ENCODE peak calls at places on chromosomes 16 and 17, in eight cellular contexts. One of them, this sample, is unnamed.

GRCh38 chr16:49550666-49551065 is 177.1 kb downstream of the C16orf78 start:
- DNase-seq in PC-3: no peak
- DNase-seq in OCI-LY7: no peak
- DNase-seq in neural progenitor cell: no peak
- DNase-seq in GM23248: no peak
- DNase-seq in SK-N-SH: no peak
- DNase-seq in HCT116: no peak
- DNase-seq in hepatocyte: no peak
- DNase-seq in this sample: no peak

GRCh38 chr17:36994438-36994837 is 45.7 kb downstream of the AATF start:
- DNase-seq in PC-3: no peak
- DNase-seq in OCI-LY7: no peak
- DNase-seq in neural progenitor cell: no peak
- DNase-seq in GM23248: peak; percentile 65
- DNase-seq in SK-N-SH: no peak
- DNase-seq in HCT116: no peak
- DNase-seq in hepatocyte: no peak
- DNase-seq in this sample: no peak

GRCh38 chr17:58344791-58345157 is 7.2 kb downstream of the SUPT4H1 start:
- DNase-seq in PC-3: no peak
- DNase-seq in OCI-LY7: peak; percentile 88
- DNase-seq in neural progenitor cell: no peak
- DNase-seq in GM23248: no peak
- DNase-seq in SK-N-SH: no peak
- DNase-seq in HCT116: no peak
- DNase-seq in hepatocyte: no peak
- DNase-seq in this sample: no peak

GRCh38 chr17:49071106-49071505 is 61.5 kb upstream of the B4GALNT2 start:
- DNase-seq in PC-3: no peak
- DNase-seq in OCI-LY7: no peak
- DNase-seq in neural progenitor cell: no peak
- DNase-seq in GM23248: peak; percentile 8
- DNase-seq in SK-N-SH: no peak
- DNase-seq in HCT116: no peak
- DNase-seq in hepatocyte: no peak
- DNase-seq in this sample: no peak

GRCh38 chr17:70320642-70321345 is 151.5 kb downstream of the KCNJ2 start:
- DNase-seq in PC-3: no peak
- DNase-seq in OCI-LY7: no peak
- DNase-seq in neural progenitor cell: no peak
- DNase-seq in GM23248: peak; percentile 6
- DNase-seq in SK-N-SH: peak; percentile 66
- DNase-seq in HCT116: no peak
- DNase-seq in hepatocyte: peak; percentile 27
- DNase-seq in this sample: no peak

GRCh38 chr16:53753431-53753830 is 49.5 kb downstream of the FTO start:
- DNase-seq in PC-3: no peak
- DNase-seq in OCI-LY7: no peak
- DNase-seq in neural progenitor cell: no peak
- DNase-seq in GM23248: no peak
- DNase-seq in SK-N-SH: no peak
- DNase-seq in HCT116: no peak
- DNase-seq in hepatocyte: no peak
- DNase-seq in this sample: no peak

GRCh38 chr17:33802349-33803272 is 452.5 kb upstream of the CCL2 start:
- DNase-seq in PC-3: no peak
- DNase-seq in OCI-LY7: no peak
- DNase-seq in neural progenitor cell: no peak
- DNase-seq in GM23248: no peak
- DNase-seq in SK-N-SH: no peak
- DNase-seq in HCT116: no peak
- DNase-seq in hepatocyte: no peak
- DNase-seq in this sample: no peak

GRCh38 chr16:3637371-3637923 is 17.0 kb upstream of the DNASE1 start:
- DNase-seq in PC-3: no peak
- DNase-seq in OCI-LY7: peak; percentile 75
- DNase-seq in neural progenitor cell: no peak
- DNase-seq in GM23248: no peak
- DNase-seq in SK-N-SH: peak; percentile 29
- DNase-seq in HCT116: no peak
- DNase-seq in hepatocyte: peak; percentile 75
- DNase-seq in this sample: peak; percentile 53

GRCh38 chr17:68248886-68249872 is 1.3 kb downstream of the AMZ2 start:
- DNase-seq in PC-3: no peak
- DNase-seq in OCI-LY7: peak; percentile 71
- DNase-seq in neural progenitor cell: no peak
- DNase-seq in GM23248: peak; percentile 45
- DNase-seq in SK-N-SH: no peak
- DNase-seq in HCT116: no peak
- DNase-seq in hepatocyte: no peak
- DNase-seq in this sample: no peak

GRCh38 chr16:50585331-50585776 is 37.2 kb downstream of the NKD1 start:
- DNase-seq in PC-3: no peak
- DNase-seq in OCI-LY7: no peak
- DNase-seq in neural progenitor cell: no peak
- DNase-seq in GM23248: peak; percentile 15
- DNase-seq in SK-N-SH: no peak
- DNase-seq in HCT116: no peak
- DNase-seq in hepatocyte: peak; percentile 32
- DNase-seq in this sample: no peak

GRCh38 chr17:45339646-45340605 is 23.1 kb upstream of the MAP3K14 start:
- DNase-seq in PC-3: no peak
- DNase-seq in OCI-LY7: no peak
- DNase-seq in neural progenitor cell: no peak
- DNase-seq in GM23248: peak; percentile 27
- DNase-seq in SK-N-SH: no peak
- DNase-seq in HCT116: no peak
- DNase-seq in hepatocyte: no peak
- DNase-seq in this sample: no peak

GRCh38 chr16:29737713-29738112 is 8.1 kb downstream of the C16orf54 start:
- DNase-seq in PC-3: no peak
- DNase-seq in OCI-LY7: no peak
- DNase-seq in neural progenitor cell: no peak
- DNase-seq in GM23248: no peak
- DNase-seq in SK-N-SH: no peak
- DNase-seq in HCT116: no peak
- DNase-seq in hepatocyte: no peak
- DNase-seq in this sample: no peak

GRCh38 chr17:81844887-81845286 is 10.0 kb upstream of the PPP1R27 start:
- DNase-seq in PC-3: no peak
- DNase-seq in OCI-LY7: no peak
- DNase-seq in neural progenitor cell: no peak
- DNase-seq in GM23248: no peak
- DNase-seq in SK-N-SH: no peak
- DNase-seq in HCT116: no peak
- DNase-seq in hepatocyte: no peak
- DNase-seq in this sample: no peak

GRCh38 chr17:81845361-81845760 is 10.5 kb upstream of the PPP1R27 start:
- DNase-seq in PC-3: no peak
- DNase-seq in OCI-LY7: no peak
- DNase-seq in neural progenitor cell: no peak
- DNase-seq in GM23248: no peak
- DNase-seq in SK-N-SH: no peak
- DNase-seq in HCT116: no peak
- DNase-seq in hepatocyte: no peak
- DNase-seq in this sample: no peak

GRCh38 chr17:81845881-81846742 is 11.3 kb upstream of the PPP1R27 start:
- DNase-seq in PC-3: no peak
- DNase-seq in OCI-LY7: no peak
- DNase-seq in neural progenitor cell: no peak
- DNase-seq in GM23248: no peak
- DNase-seq in SK-N-SH: no peak
- DNase-seq in HCT116: no peak
- DNase-seq in hepatocyte: no peak
- DNase-seq in this sample: no peak

GRCh38 chr17:81849457-81849856 is 10.9 kb downstream of the P4HB start:
- DNase-seq in PC-3: no peak
- DNase-seq in OCI-LY7: no peak
- DNase-seq in neural progenitor cell: no peak
- DNase-seq in GM23248: no peak
- DNase-seq in SK-N-SH: no peak
- DNase-seq in HCT116: no peak
- DNase-seq in hepatocyte: no peak
- DNase-seq in this sample: no peak

GRCh38 chr17:81846743-81847689 is 12.2 kb upstream of the PPP1R27 start:
- DNase-seq in PC-3: no peak
- DNase-seq in OCI-LY7: no peak
- DNase-seq in neural progenitor cell: no peak
- DNase-seq in GM23248: no peak
- DNase-seq in SK-N-SH: no peak
- DNase-seq in HCT116: no peak
- DNase-seq in hepatocyte: no peak
- DNase-seq in this sample: no peak
- H4K20me1 ChIP-seq in PC-3: peaks cover 7% of the 10 kb centered on the region
- H4K20me1 ChIP-seq in OCI-LY7: no peaks in the 10 kb centered on the region
- H4K20me1 ChIP-seq in neural progenitor cell: no peaks in the 10 kb centered on the region
- H4K20me1 ChIP-seq in GM23248: no peaks in the 10 kb centered on the region
- H4K20me1 ChIP-seq in SK-N-SH: peaks cover 10% of the 10 kb centered on the region
- H4K20me1 ChIP-seq in HCT116: no peaks in the 10 kb centered on the region
- H4K20me1 ChIP-seq in hepatocyte: peaks cover 9% of the 10 kb centered on the region
- H4K20me1 ChIP-seq in this sample: peaks cover 6% of the 10 kb centered on the region

DNA sequence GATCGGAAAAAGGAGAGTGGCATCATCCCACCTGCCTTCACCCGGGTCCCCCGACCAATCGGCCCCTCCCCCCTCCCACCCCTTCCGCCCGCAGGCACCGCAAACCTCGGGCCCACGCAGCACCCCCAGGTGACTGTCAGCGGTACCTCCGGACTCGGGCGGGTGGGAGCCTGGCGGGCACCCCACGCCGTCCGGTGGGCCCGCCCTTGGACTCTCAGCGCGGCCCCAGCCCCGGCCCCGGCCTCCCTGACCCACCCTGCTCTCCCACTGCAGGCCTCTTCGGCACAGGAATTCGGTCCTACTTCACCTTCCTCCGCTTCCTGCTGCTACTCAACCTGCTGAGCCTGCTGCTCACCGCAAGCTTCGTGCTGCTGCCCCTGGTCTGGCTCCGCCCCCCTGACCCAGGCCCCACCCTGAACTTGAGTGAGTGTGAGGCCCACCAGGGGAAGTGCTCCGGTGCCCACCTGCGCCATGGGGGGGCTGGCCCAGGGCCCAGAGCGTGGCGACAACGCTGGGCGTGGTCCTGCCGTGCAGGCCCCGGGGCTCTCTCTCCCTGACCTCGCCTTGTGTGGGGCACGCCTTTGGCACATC is 1.6 kb downstream of the TMC8 start:
- DNase-seq in PC-3: peak; percentile 66
- DNase-seq in OCI-LY7: peak; percentile 80
- DNase-seq in neural progenitor cell: no peak
- DNase-seq in GM23248: no peak
- DNase-seq in SK-N-SH: no peak
- DNase-seq in HCT116: no peak
- DNase-seq in hepatocyte: peak; percentile 63
- DNase-seq in this sample: peak; percentile 77
- TF ChIP-seq EZH2phosphoT487 in PC-3: no peak
- TF ChIP-seq EZH2phosphoT487 in OCI-LY7: no peak
- TF ChIP-seq EZH2phosphoT487 in neural progenitor cell: no peak
- TF ChIP-seq EZH2phosphoT487 in GM23248: no peak
- TF ChIP-seq EZH2phosphoT487 in SK-N-SH: no peak
- TF ChIP-seq EZH2phosphoT487 in HCT116: no peak
- TF ChIP-seq EZH2phosphoT487 in hepatocyte: no peak
- TF ChIP-seq EZH2phosphoT487 in this sample: no peak

DNA sequence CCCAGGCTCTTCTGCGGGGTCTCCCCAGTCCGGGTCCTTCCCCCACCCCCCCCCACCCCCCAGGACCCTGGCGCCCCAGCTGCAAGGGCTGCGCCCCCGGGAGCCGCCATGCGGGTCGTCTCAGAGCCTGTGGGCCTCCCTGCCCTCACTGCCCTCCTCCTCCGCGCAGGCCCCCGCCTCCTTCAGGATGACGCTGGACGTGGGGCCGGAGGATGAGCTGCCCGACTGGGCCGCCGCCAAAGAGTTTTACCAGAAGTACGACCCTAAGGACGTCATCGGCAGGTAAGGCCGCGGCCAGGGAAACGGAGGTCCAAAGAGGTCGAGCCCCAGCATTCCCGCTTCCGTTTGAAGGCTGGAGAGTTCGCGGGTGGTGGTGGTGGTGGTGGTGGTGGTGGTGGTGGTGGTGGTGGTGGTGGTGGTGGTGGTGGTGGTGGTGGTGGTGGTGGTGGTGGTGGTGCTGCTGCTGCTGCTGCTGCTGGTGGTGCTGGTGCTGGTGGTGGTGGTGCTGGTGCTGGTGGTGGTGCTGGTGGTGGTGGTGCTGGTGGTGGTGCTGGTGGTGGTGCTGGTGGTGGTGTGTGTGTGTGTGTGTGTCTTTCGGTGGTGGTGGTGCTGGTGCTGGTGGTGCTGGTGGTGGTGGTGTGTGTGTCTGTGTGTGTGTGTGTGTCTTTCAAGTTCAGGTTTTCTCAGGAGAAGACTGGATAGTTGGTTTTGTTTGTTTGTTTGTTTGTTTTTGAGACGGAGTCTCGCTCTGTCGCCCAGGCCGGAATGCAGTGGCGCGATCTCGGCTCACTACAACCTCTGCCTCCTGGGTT is 615 bp downstream of the PHKG2 start:
- DNase-seq in PC-3: peak; percentile 33
- DNase-seq in OCI-LY7: peak; percentile 25
- DNase-seq in neural progenitor cell: peak; percentile 70
- DNase-seq in GM23248: peak; percentile 74
- DNase-seq in SK-N-SH: peak; percentile 80
- DNase-seq in HCT116: no peak
- DNase-seq in hepatocyte: peak; percentile 69
- DNase-seq in this sample: peak; percentile 75
- H2AFZ ChIP-seq in PC-3: no peak overlapping the region
- H2AFZ ChIP-seq in OCI-LY7: no peak overlapping the region
- H2AFZ ChIP-seq in neural progenitor cell: no peak overlapping the region
- H2AFZ ChIP-seq in GM23248: no peak overlapping the region
- H2AFZ ChIP-seq in SK-N-SH: no peak overlapping the region
- H2AFZ ChIP-seq in HCT116: no peak overlapping the region
- H2AFZ ChIP-seq in hepatocyte: no peak overlapping the region
- H2AFZ ChIP-seq in this sample: no peak overlapping the region

GRCh38 chr16:9114112-9114511 is 22.7 kb downstream of the HAPSTR1 start:
- DNase-seq in PC-3: no peak
- DNase-seq in OCI-LY7: no peak
- DNase-seq in neural progenitor cell: no peak
- DNase-seq in GM23248: no peak
- DNase-seq in SK-N-SH: no peak
- DNase-seq in HCT116: no peak
- DNase-seq in hepatocyte: no peak
- DNase-seq in this sample: no peak

GRCh38 chr16:9113707-9114106 is 22.3 kb downstream of the HAPSTR1 start:
- DNase-seq in PC-3: no peak
- DNase-seq in OCI-LY7: no peak
- DNase-seq in neural progenitor cell: no peak
- DNase-seq in GM23248: no peak
- DNase-seq in SK-N-SH: no peak
- DNase-seq in HCT116: no peak
- DNase-seq in hepatocyte: no peak
- DNase-seq in this sample: no peak

GRCh38 chr16:9115277-9115676 is 23.8 kb downstream of the HAPSTR1 start:
- DNase-seq in PC-3: peak; percentile 83
- DNase-seq in OCI-LY7: no peak
- DNase-seq in neural progenitor cell: no peak
- DNase-seq in GM23248: peak; percentile 59
- DNase-seq in SK-N-SH: no peak
- DNase-seq in HCT116: no peak
- DNase-seq in hepatocyte: no peak
- DNase-seq in this sample: no peak

GRCh38 chr16:9114842-9115241 is 23.4 kb downstream of the HAPSTR1 start:
- DNase-seq in PC-3: no peak
- DNase-seq in OCI-LY7: no peak
- DNase-seq in neural progenitor cell: no peak
- DNase-seq in GM23248: no peak
- DNase-seq in SK-N-SH: no peak
- DNase-seq in HCT116: no peak
- DNase-seq in hepatocyte: no peak
- DNase-seq in this sample: no peak

GRCh38 chr16:9116141-9116540 is 24.7 kb downstream of the HAPSTR1 start:
- DNase-seq in PC-3: no peak
- DNase-seq in OCI-LY7: no peak
- DNase-seq in neural progenitor cell: no peak
- DNase-seq in GM23248: no peak
- DNase-seq in SK-N-SH: no peak
- DNase-seq in HCT116: no peak
- DNase-seq in hepatocyte: no peak
- DNase-seq in this sample: no peak
- H4K20me1 ChIP-seq in PC-3: peaks cover 40% of the 10 kb centered on the region
- H4K20me1 ChIP-seq in OCI-LY7: peaks cover 23% of the 10 kb centered on the region
- H4K20me1 ChIP-seq in neural progenitor cell: peaks cover 98% of the 10 kb centered on the region
- H4K20me1 ChIP-seq in GM23248: peaks cover 56% of the 10 kb centered on the region
- H4K20me1 ChIP-seq in SK-N-SH: peaks cover 100% of the 10 kb centered on the region
- H4K20me1 ChIP-seq in HCT116: peaks cover 43% of the 10 kb centered on the region
- H4K20me1 ChIP-seq in hepatocyte: peaks cover 97% of the 10 kb centered on the region
- H4K20me1 ChIP-seq in this sample: peaks cover 73% of the 10 kb centered on the region